ENCODE peak calls at places on chromosomes 6 and 20, in four cellular contexts. U, R, N and B are unnamed samples.

GRCh38 chr20:23870461-23870860 is 9.1 kb downstream of the CST5 start:
- DNase-seq in U (no peak), R (no peak), N (no peak), B (no peak)

GRCh38 chr6:2209226-2209809 is 36.1 kb downstream of the GMDS start:
- DNase-seq in U (peak), R (peak), N (peak), B (peak)

GRCh38 chr20:32012159-32012682 is 2.0 kb downstream of the CCM2L start:
- DNase-seq in U (no peak), R (no peak), N (no peak), B (no peak)

GRCh38 chr20:44187054-44187762 is at the start of gene JPH2:
- DNase-seq in U (no peak), R (no peak), N (no peak), B (peak)

GRCh38 chr20:15922556-15922955 is 650.7 kb downstream of the KIF16B start:
- DNase-seq in U (no peak), R (no peak), N (no peak), B (no peak)

GRCh38 chr20:41480054-41480770 is 113.6 kb upstream of the EMILIN3 start:
- DNase-seq in U (no peak), R (no peak), N (no peak), B (no peak)

GRCh38 chr6:4607793-4608192 is 168.4 kb upstream of the CDYL start:
- DNase-seq in U (no peak), R (no peak), N (no peak), B (no peak)

GRCh38 chr6:142926494-142927273 is 18.3 kb downstream of the HIVEP2 start:
- DNase-seq in U (no peak), R (peak), N (peak), B (peak)

GRCh38 chr6:12815884-12816600 is 99.5 kb downstream of the PHACTR1 start:
- DNase-seq in U (no peak), R (no peak), N (no peak), B (no peak)

GRCh38 chr6:168929871-168930450 is 323.7 kb downstream of the THBS2 start:
- DNase-seq in U (no peak), R (no peak), N (no peak), B (no peak)

GRCh38 chr6:170489836-170490235 is 63.3 kb downstream of the PSMB1 start:
- DNase-seq in U (no peak), R (no peak), N (no peak), B (no peak)

GRCh38 chr6:88492824-88493223 is 326.7 kb upstream of the CNR1 start:
- DNase-seq in U (no peak), R (peak), N (peak), B (no peak)

GRCh38 chr6:91299544-91300491 is 712.9 kb upstream of the MAP3K7 start:
- DNase-seq in U (no peak), R (no peak), N (no peak), B (peak)

GRCh38 chr20:53227523-53227922 is 255.4 kb downstream of the TSHZ2 start:
- DNase-seq in U (no peak), R (no peak), N (no peak), B (no peak)

GRCh38 chr6:3386374-3386857 is 70.4 kb downstream of the SLC22A23 start:
- DNase-seq in U (no peak), R (no peak), N (no peak), B (no peak)

DNA sequence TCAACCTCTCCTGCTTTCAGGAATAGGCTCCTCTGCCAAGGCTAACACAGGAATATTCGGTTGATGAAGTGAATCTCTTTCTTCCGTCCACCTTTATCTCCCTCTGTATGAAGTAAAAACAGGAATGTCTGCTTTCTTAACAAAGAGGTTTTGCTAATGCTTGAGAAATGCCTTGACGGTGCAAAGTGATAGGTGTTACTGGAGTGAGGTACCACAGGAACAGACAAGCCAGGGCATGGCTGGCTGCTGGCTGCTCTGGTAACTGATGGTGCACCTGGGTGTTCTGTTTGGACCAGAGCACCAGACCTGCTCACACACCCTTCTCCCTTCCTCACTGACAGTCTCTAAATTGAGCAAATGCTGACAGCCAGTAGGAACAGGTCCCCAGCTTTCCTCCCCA is 174.0 kb upstream of the FBXL4 start:
- DNase-seq in U (no peak), R (no peak), N (no peak), B (no peak)
- TF ChIP-seq NR2C2 in U (no peak), R (no peak), N (no peak), B (no peak)

GRCh38 chr6:144213293-144213692 is 63.0 kb downstream of the STX11 start:
- DNase-seq in U (no peak), R (no peak), N (no peak), B (no peak)

GRCh38 chr6:144214029-144214428 is 63.7 kb downstream of the STX11 start:
- DNase-seq in U (no peak), R (no peak), N (no peak), B (no peak)

GRCh38 chr6:144215402-144215931 is 65.2 kb downstream of the STX11 start:
- DNase-seq in U (peak), R (peak), N (peak), B (no peak)

GRCh38 chr6:144214622-144215401 is 64.5 kb downstream of the STX11 start:
- DNase-seq in U (no peak), R (no peak), N (no peak), B (no peak)

DNA sequence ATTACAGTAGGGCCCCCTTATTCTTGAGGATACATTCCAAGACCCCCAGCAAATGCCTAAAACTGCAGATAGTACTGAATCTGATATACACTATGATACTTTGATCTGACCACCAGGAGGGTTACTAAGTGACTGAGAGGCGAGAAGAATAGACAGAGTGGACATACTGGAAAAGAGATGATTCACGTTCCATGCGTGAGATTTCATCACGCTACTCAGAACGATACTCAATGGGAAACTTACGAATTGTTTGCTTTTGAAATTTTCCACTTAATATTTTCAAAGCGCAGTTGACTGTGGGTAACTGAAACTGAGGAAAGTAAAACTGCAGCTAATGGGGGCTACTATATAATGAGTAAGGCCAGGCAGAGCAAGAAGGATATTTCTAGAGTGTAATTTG is 60.8 kb downstream of the STX11 start:
- DNase-seq in U (no peak), R (no peak), N (no peak), B (no peak)
- TF ChIP-seq CREM in U (no peak), R (no peak), N (no peak), B (no peak)

DNA sequence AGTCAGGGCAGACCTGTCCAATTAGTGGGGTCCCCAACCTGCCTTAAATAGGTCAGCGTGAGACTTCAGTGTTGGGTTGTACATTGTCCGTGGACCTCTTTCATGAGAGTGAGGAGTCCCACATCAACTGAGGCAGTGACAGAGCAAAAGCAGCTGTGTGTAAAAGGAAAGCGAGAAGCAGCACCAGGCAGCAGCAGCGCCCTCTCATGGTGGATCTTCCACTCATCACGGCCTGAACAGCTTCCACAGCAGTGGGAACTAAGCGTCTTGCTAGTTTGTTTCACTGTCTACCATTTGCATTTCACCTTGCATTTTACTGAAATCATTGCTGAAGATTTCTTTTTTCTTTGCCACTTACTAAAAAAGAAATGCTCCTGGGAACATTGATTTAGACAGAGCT is 333.8 kb downstream of the PKHD1 start:
- DNase-seq in U (no peak), R (peak), N (peak), B (peak)
- TF ChIP-seq NR2C2 in U (no peak), R (no peak), N (no peak), B (no peak)

DNA sequence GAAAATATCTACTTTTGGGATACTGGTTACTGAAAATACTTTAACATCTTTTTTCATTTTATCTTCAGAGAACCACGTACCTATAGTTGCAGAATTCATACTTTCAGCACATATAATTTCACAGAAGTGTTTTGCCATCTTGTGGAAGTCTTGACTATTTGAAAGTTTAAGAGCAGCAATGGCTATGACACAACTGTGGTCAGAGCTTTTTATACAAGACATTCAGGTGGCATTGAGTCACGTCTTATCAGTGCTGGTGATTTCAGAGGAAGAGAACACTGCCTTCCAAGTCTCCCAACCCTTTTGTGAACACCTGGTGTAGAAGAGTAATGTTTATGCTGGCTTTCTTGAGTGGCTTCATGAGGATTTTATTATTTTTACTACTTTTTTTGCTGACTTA is 171.6 kb downstream of the ARID1B start:
- DNase-seq in U (no peak), R (no peak), N (no peak), B (no peak)
- TF ChIP-seq CREM in U (no peak), R (no peak), N (no peak), B (no peak)

GRCh38 chr6:31587791-31588777 is 2.0 kb downstream of the LST1 start:
- DNase-seq in U (no peak), R (no peak), N (no peak), B (no peak)

GRCh38 chr6:31585531-31585930 is 546 bp upstream of the LST1 start:
- DNase-seq in U (no peak), R (peak), N (peak), B (peak)

GRCh38 chr6:31588871-31589650 is 3.0 kb downstream of the LST1 start:
- DNase-seq in U (no peak), R (no peak), N (no peak), B (no peak)

GRCh38 chr6:31586013-31586412 is at the start of gene LST1:
- DNase-seq in U (no peak), R (no peak), N (no peak), B (no peak)

DNA sequence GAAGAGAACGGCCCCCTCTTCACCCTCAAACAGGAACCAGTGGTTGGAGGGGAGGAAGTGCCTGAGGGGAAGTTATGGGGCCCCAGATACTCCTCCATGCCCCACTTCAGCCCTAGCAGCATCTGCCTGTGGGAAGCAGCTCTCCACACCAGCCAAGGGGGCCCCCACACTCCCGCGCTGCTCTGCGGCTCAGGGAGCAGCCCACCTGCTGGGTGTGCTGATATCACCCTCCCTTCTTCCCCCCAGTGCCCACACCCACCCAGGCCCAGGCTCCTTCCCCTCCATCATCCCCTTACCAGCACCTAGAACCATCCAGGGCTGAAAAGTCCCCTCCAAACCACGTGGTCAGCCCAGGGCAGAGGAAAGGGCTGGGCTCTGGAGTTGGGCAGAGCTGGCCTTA is 519 bp downstream of the LST1 start:
- DNase-seq in U (no peak), R (no peak), N (no peak), B (no peak)
- TF ChIP-seq NR2C2 in U (no peak), R (no peak), N (no peak), B (no peak)

DNA sequence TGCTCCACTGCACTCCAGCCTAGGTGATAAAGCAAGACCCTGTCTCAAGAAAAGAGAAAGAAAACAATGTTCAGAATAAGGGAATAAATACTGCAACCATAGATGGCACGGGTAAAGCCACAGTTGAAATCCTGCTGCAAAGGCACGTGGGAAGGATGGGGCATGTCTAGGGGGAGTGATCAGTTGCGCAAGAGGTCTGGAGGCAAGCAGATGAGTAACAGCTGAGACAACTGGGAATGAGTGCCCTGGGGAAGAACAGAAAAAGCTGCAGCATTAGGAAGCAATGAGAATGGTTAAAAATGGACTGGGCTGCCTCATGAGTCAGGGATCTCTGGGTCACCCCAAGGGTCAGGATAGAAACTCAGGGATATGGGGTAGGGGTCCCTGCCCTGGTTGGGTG is 96.3 kb downstream of the GMPR start:
- DNase-seq in U (no peak), R (no peak), N (no peak), B (no peak)
- TF ChIP-seq CREM in U (no peak), R (no peak), N (no peak), B (no peak)

DNA sequence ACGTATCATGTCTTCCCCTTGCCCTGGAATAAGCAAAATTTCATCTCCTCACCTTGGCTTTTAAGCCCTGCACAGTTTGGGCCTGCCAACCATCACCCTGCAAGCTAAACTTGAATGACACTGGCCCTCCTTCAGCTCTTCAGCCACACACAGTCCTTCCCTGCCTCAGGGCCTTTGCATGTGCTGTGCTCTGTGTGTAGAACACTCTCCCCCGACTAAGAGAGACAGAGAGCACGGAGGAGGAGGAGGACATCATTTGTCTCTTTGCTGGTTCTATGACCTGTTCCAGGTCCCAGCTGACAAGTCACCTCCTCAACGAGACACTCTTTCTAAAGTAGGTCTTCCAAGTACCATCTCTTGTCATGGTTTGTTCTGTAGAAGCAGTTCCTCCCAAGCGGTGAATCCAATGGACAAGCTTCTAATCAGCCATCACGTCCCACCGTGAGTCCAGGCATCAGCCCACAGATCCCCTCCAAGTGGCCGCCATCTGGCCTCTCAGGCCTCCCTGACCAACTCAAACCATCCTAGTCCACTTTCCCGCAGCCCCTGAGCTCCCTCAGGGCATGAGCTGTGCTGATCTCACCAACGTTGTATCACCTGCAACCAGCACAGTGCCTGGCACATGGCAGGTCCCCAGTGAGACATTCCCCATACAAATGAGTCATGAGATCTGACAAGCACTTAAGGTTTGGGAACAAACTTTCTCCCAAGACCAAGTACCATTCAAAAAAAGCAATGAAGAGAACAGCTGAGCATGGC is 30.5 kb downstream of the NFATC2 start:
- DNase-seq in U (no peak), R (no peak), N (no peak), B (no peak)
- TF ChIP-seq NR2C2 in U (no peak), R (no peak), N (no peak), B (no peak)

GRCh38 chr20:8932192-8933150 is 136.4 kb upstream of the PLCB4 start:
- DNase-seq in U (no peak), R (no peak), N (no peak), B (no peak)
- TF ChIP-seq CREM in U (no peak), R (no peak), N (no peak), B (no peak)